ENCODE peak calls at places on chromosomes 1 and 21, in nine cellular contexts. R, G, B, E, X, F, L, A and O are unnamed samples.

GRCh38 chr1:237320890-237321289 is 278.9 kb downstream of the RYR2 start:
- DNase-seq in R (no peak), G (no peak), B (no peak), E (no peak), X (no peak), F (no peak), L (no peak), A (no peak), O (no peak)

GRCh38 chr1:234782057-234782800 is 172.3 kb upstream of the IRF2BP2 start:
- DNase-seq in R (no peak), G (no peak), B (no peak), E (no peak), X (no peak), F (peak), L (no peak), A (no peak), O (no peak)

GRCh38 chr1:111735321-111735720 is 3.9 kb downstream of the INKA2 start:
- DNase-seq in R (no peak), G (no peak), B (no peak), E (no peak), X (no peak), F (peak), L (no peak), A (no peak), O (no peak)

GRCh38 chr1:213135572-213135971 is 84.5 kb downstream of the RPS6KC1 start:
- DNase-seq in R (no peak), G (no peak), B (no peak), E (no peak), X (no peak), F (peak), L (no peak), A (no peak), O (no peak)

GRCh38 chr1:206904423-206905142 is 7.3 kb downstream of the IL24 start:
- DNase-seq in R (no peak), G (no peak), B (no peak), E (no peak), X (no peak), F (no peak), L (no peak), A (no peak), O (no peak)

GRCh38 chr1:109535971-109536491 is 3.6 kb upstream of the GPR61 start:
- DNase-seq in R (no peak), G (no peak), B (no peak), E (no peak), X (peak), F (no peak), L (no peak), A (no peak), O (no peak)

GRCh38 chr1:165289556-165289955 is 67.0 kb downstream of the LMX1A start:
- DNase-seq in R (no peak), G (no peak), B (no peak), E (no peak), X (no peak), F (no peak), L (no peak), A (no peak), O (no peak)

GRCh38 chr1:59360170-59360569 is 63.3 kb downstream of the FGGY start:
- DNase-seq in R (peak), G (no peak), B (no peak), E (no peak), X (no peak), F (peak), L (no peak), A (no peak), O (no peak)

GRCh38 chr1:156504062-156504813 is 3.7 kb upstream of the MEF2D start:
- DNase-seq in R (peak), G (no peak), B (no peak), E (no peak), X (no peak), F (no peak), L (no peak), A (no peak), O (no peak)

GRCh38 chr1:159468321-159468720 is 28.8 kb downstream of the OR10J1 start:
- DNase-seq in R (no peak), G (no peak), B (no peak), E (no peak), X (no peak), F (no peak), L (no peak), A (no peak), O (no peak)

GRCh38 chr1:41806472-41807155 is 112.1 kb downstream of the HIVEP3 start:
- DNase-seq in R (no peak), G (no peak), B (peak), E (peak), X (no peak), F (no peak), L (no peak), A (no peak), O (no peak)

GRCh38 chr21:16309250-16309971 is 579.6 kb downstream of the USP25 start:
- DNase-seq in R (no peak), G (no peak), B (no peak), E (no peak), X (no peak), F (peak), L (no peak), A (no peak), O (no peak)

GRCh38 chr1:42552636-42553035 is 89.5 kb downstream of the CCDC30 start:
- DNase-seq in R (no peak), G (no peak), B (no peak), E (no peak), X (no peak), F (no peak), L (no peak), A (no peak), O (no peak)

GRCh38 chr1:159429074-159429861 is 2.7 kb upstream of the OR10J4 start:
- DNase-seq in R (peak), G (no peak), B (no peak), E (no peak), X (no peak), F (peak), L (no peak), A (no peak), O (no peak)

GRCh38 chr1:47128221-47128620 is 9.0 kb upstream of the CYP4A22 start:
- DNase-seq in R (no peak), G (no peak), B (no peak), E (no peak), X (no peak), F (no peak), L (no peak), A (no peak), O (no peak)

GRCh38 chr1:237012789-237013383 is 8.6 kb upstream of the MT1HL1 start:
- DNase-seq in R (peak), G (no peak), B (no peak), E (no peak), X (peak), F (peak), L (no peak), A (no peak), O (no peak)

GRCh38 chr1:156868341-156868740 is 7.7 kb downstream of the NTRK1 start:
- DNase-seq in R (no peak), G (no peak), B (no peak), E (no peak), X (no peak), F (no peak), L (no peak), A (no peak), O (no peak)

GRCh38 chr1:31266547-31266946 is 26.9 kb upstream of the NKAIN1 start:
- DNase-seq in R (no peak), G (no peak), B (no peak), E (no peak), X (no peak), F (peak), L (no peak), A (no peak), O (no peak)

GRCh38 chr1:77063118-77063517 is 156.1 kb downstream of the PIGK start:
- DNase-seq in R (no peak), G (no peak), B (no peak), E (no peak), X (no peak), F (no peak), L (no peak), A (no peak), O (no peak)